ENCODE peak calls at places on chromosomes 2 and 18, in four cellular contexts. One of them, this sample, is unnamed.

GRCh38 chr18:58576641-58577251 is 52.1 kb downstream of the ALPK2 start:
- DNase-seq in spleen: no peak
- DNase-seq in CD8-positive, alpha-beta T cell: no peak
- DNase-seq in transverse colon: no peak
- DNase-seq in this sample: no peak

GRCh38 chr2:43269074-43269572 is 42.7 kb upstream of the ZFP36L2 start:
- DNase-seq in CD8-positive, alpha-beta T cell: no peak
- DNase-seq in transverse colon: peak; percentile 66
- DNase-seq in spleen: peak; percentile 89
- DNase-seq in this sample: no peak

GRCh38 chr2:190927257-190927656 is 46.6 kb downstream of the GLS start:
- DNase-seq in CD8-positive, alpha-beta T cell: no peak
- DNase-seq in transverse colon: no peak
- DNase-seq in spleen: no peak
- DNase-seq in this sample: no peak

GRCh38 chr2:36366491-36367120 is 11.0 kb downstream of the CRIM1 start:
- DNase-seq in CD8-positive, alpha-beta T cell: no peak
- DNase-seq in spleen: no peak
- DNase-seq in transverse colon: no peak
- DNase-seq in this sample: no peak

GRCh38 chr18:49094136-49094535 is 143.4 kb upstream of the SMAD7 start:
- DNase-seq in transverse colon: no peak
- DNase-seq in spleen: no peak
- DNase-seq in CD8-positive, alpha-beta T cell: no peak
- DNase-seq in this sample: no peak

GRCh38 chr18:57737661-57738060 is 65.5 kb downstream of the ATP8B1 start:
- DNase-seq in spleen: no peak
- DNase-seq in transverse colon: peak; percentile 48
- DNase-seq in CD8-positive, alpha-beta T cell: no peak
- DNase-seq in this sample: no peak

GRCh38 chr2:231068525-231069222 is 12.0 kb downstream of the PSMD1 start:
- DNase-seq in transverse colon: no peak
- DNase-seq in spleen: no peak
- DNase-seq in CD8-positive, alpha-beta T cell: no peak
- DNase-seq in this sample: no peak

GRCh38 chr2:48043301-48043700 is 137.0 kb upstream of the FBXO11 start:
- DNase-seq in CD8-positive, alpha-beta T cell: no peak
- DNase-seq in spleen: no peak
- DNase-seq in transverse colon: no peak
- DNase-seq in this sample: no peak

GRCh38 chr18:54717673-54718435 is 110.4 kb upstream of the RAB27B start:
- DNase-seq in CD8-positive, alpha-beta T cell: peak; percentile 30
- DNase-seq in spleen: peak; percentile 81
- DNase-seq in transverse colon: no peak
- DNase-seq in this sample: no peak

GRCh38 chr18:26863122-26863879 is 2.2 kb downstream of the AQP4 start:
- DNase-seq in CD8-positive, alpha-beta T cell: no peak
- DNase-seq in spleen: no peak
- DNase-seq in transverse colon: peak; percentile 74
- DNase-seq in this sample: no peak

GRCh38 chr18:29418136-29418535 is 1241.2 kb upstream of the CDH2 start:
- DNase-seq in CD8-positive, alpha-beta T cell: no peak
- DNase-seq in transverse colon: no peak
- DNase-seq in spleen: no peak
- DNase-seq in this sample: no peak

GRCh38 chr2:212147921-212148513 is 390.6 kb downstream of the ERBB4 start:
- DNase-seq in transverse colon: no peak
- DNase-seq in spleen: no peak
- DNase-seq in CD8-positive, alpha-beta T cell: no peak
- DNase-seq in this sample: no peak

GRCh38 chr2:164456599-164456998 is 164.7 kb downstream of the GRB14 start:
- DNase-seq in CD8-positive, alpha-beta T cell: no peak
- DNase-seq in transverse colon: no peak
- DNase-seq in spleen: no peak
- DNase-seq in this sample: no peak

GRCh38 chr2:166610180-166610919 is 116.3 kb upstream of the SCN7A start:
- DNase-seq in CD8-positive, alpha-beta T cell: peak; percentile 11
- DNase-seq in transverse colon: no peak
- DNase-seq in spleen: peak; percentile 79
- DNase-seq in this sample: no peak

GRCh38 chr2:18889565-18890332 is 300.4 kb upstream of the NT5C1B start:
- DNase-seq in spleen: no peak
- DNase-seq in CD8-positive, alpha-beta T cell: no peak
- DNase-seq in transverse colon: no peak
- DNase-seq in this sample: no peak

GRCh38 chr2:180519276-180519675 is 461.1 kb upstream of the UBE2E3 start:
- DNase-seq in transverse colon: no peak
- DNase-seq in CD8-positive, alpha-beta T cell: no peak
- DNase-seq in spleen: no peak
- DNase-seq in this sample: no peak

GRCh38 chr2:10311736-10312135 is 9.0 kb downstream of the HPCAL1 start:
- DNase-seq in CD8-positive, alpha-beta T cell: no peak
- DNase-seq in transverse colon: no peak
- DNase-seq in spleen: no peak
- DNase-seq in this sample: no peak

GRCh38 chr18:22324191-22325131 is 93.3 kb downstream of the CTAGE1 start:
- DNase-seq in spleen: peak; percentile 82
- DNase-seq in CD8-positive, alpha-beta T cell: peak; percentile 25
- DNase-seq in transverse colon: peak; percentile 59
- DNase-seq in this sample: no peak

GRCh38 chr2:104701471-104701911 is 152.4 kb upstream of the POU3F3 start:
- DNase-seq in spleen: no peak
- DNase-seq in transverse colon: no peak
- DNase-seq in CD8-positive, alpha-beta T cell: no peak
- DNase-seq in this sample: no peak

GRCh38 chr2:101469863-101470262 is 5.0 kb downstream of the RFX8 start:
- DNase-seq in spleen: no peak
- DNase-seq in CD8-positive, alpha-beta T cell: no peak
- DNase-seq in transverse colon: no peak
- DNase-seq in this sample: no peak

GRCh38 chr18:78905334-78905733 is 74.3 kb upstream of the SALL3 start:
- DNase-seq in spleen: no peak
- DNase-seq in CD8-positive, alpha-beta T cell: no peak
- DNase-seq in transverse colon: no peak
- DNase-seq in this sample: peak; percentile 32
- TF ChIP-seq CTCF in spleen: no peak
- TF ChIP-seq CTCF in CD8-positive, alpha-beta T cell: no peak
- TF ChIP-seq CTCF in transverse colon: no peak
- TF ChIP-seq CTCF in this sample: no peak

DNA sequence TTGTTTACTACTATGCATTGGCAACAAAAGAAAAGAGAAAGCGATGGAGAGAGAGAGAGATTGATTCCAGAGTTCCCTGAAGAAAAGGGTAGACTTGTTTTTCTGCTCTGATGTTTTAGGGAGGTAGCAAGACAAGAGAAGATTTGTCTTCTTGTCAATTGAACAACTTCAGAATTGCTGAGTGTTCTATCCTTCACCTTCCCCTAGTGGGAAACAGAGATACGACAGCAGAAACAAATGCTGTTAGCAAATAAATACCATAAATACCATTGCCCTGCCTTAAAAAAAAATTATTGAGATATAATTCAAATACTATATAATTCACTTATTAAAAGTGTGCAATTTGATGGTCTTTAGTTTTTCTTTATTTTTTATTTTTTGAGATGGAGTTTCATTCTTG is 26.2 kb upstream of the CCDC150 start:
- DNase-seq in CD8-positive, alpha-beta T cell: no peak
- DNase-seq in spleen: no peak
- DNase-seq in transverse colon: no peak
- DNase-seq in this sample: no peak
- TF ChIP-seq CTCF in CD8-positive, alpha-beta T cell: no peak
- TF ChIP-seq CTCF in spleen: no peak
- TF ChIP-seq CTCF in transverse colon: no peak
- TF ChIP-seq CTCF in this sample: peak; percentile 26

GRCh38 chr2:125227843-125228392 is 1202.8 kb downstream of the CNTNAP5 start:
- DNase-seq in spleen: no peak
- DNase-seq in CD8-positive, alpha-beta T cell: no peak
- DNase-seq in transverse colon: no peak
- DNase-seq in this sample: no peak
- TF ChIP-seq CTCF in spleen: no peak
- TF ChIP-seq CTCF in CD8-positive, alpha-beta T cell: no peak
- TF ChIP-seq CTCF in transverse colon: no peak
- TF ChIP-seq CTCF in this sample: peak; percentile 32

GRCh38 chr2:85909005-85909404 is 20.2 kb upstream of the ST3GAL5 start:
- DNase-seq in spleen: no peak
- DNase-seq in CD8-positive, alpha-beta T cell: no peak
- DNase-seq in transverse colon: no peak
- DNase-seq in this sample: no peak
- TF ChIP-seq CTCF in spleen: no peak
- TF ChIP-seq CTCF in CD8-positive, alpha-beta T cell: no peak
- TF ChIP-seq CTCF in transverse colon: no peak
- TF ChIP-seq CTCF in this sample: no peak

GRCh38 chr2:141911485-141912066 is 219.2 kb downstream of the LRP1B start:
- DNase-seq in CD8-positive, alpha-beta T cell: no peak
- DNase-seq in transverse colon: no peak
- DNase-seq in spleen: no peak
- DNase-seq in this sample: no peak

GRCh38 chr2:141900826-141901225 is 230.0 kb downstream of the LRP1B start:
- DNase-seq in transverse colon: no peak
- DNase-seq in spleen: no peak
- DNase-seq in CD8-positive, alpha-beta T cell: no peak
- DNase-seq in this sample: no peak

DNA sequence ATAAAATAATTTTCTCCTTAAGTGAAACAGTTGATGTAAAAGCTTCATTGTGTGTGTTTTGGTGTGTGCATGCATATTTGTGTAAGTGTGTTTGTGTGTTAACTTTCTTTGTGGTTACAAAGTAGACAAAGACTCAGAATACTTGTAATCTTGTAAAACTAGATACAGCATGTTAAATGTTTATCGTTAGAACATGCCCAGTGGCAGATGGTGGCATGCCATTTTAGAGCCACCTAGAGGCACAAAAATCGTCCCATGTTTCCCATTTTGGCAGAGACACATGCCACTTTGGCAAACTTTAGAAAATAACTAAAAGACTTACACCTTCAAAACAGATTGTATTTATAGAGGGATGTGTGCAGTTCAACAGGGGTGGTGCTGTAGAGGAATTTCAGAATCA is 224.1 kb downstream of the LRP1B start:
- DNase-seq in CD8-positive, alpha-beta T cell: no peak
- DNase-seq in spleen: no peak
- DNase-seq in transverse colon: no peak
- DNase-seq in this sample: no peak
- TF ChIP-seq CTCF in CD8-positive, alpha-beta T cell: no peak
- TF ChIP-seq CTCF in spleen: no peak
- TF ChIP-seq CTCF in transverse colon: no peak
- TF ChIP-seq CTCF in this sample: peak; percentile 15

GRCh38 chr2:30226144-30227032 is 4.9 kb upstream of the LBH start:
- DNase-seq in transverse colon: no peak
- DNase-seq in spleen: no peak
- DNase-seq in CD8-positive, alpha-beta T cell: peak; percentile 27
- DNase-seq in this sample: no peak
- TF ChIP-seq CTCF in transverse colon: no peak
- TF ChIP-seq CTCF in spleen: no peak
- TF ChIP-seq CTCF in CD8-positive, alpha-beta T cell: no peak
- TF ChIP-seq CTCF in this sample: no peak

GRCh38 chr2:176650101-176650500 is 380.9 kb downstream of the MTX2 start:
- DNase-seq in spleen: no peak
- DNase-seq in transverse colon: no peak
- DNase-seq in CD8-positive, alpha-beta T cell: no peak
- DNase-seq in this sample: no peak
- TF ChIP-seq CTCF in spleen: no peak
- TF ChIP-seq CTCF in transverse colon: no peak
- TF ChIP-seq CTCF in CD8-positive, alpha-beta T cell: peak; percentile 11
- TF ChIP-seq CTCF in this sample: peak; percentile 36

GRCh38 chr2:222311321-222311977 is 12.7 kb upstream of the PAX3 start:
- DNase-seq in transverse colon: no peak
- DNase-seq in CD8-positive, alpha-beta T cell: no peak
- DNase-seq in spleen: peak; percentile 61
- DNase-seq in this sample: no peak

GRCh38 chr2:222309766-222310165 is 11.0 kb upstream of the PAX3 start:
- DNase-seq in transverse colon: no peak
- DNase-seq in CD8-positive, alpha-beta T cell: no peak
- DNase-seq in spleen: no peak
- DNase-seq in this sample: no peak

GRCh38 chr2:222310747-222311320 is 12.0 kb upstream of the PAX3 start:
- DNase-seq in CD8-positive, alpha-beta T cell: no peak
- DNase-seq in spleen: no peak
- DNase-seq in transverse colon: no peak
- DNase-seq in this sample: no peak

GRCh38 chr2:222313816-222314215 is 15.0 kb upstream of the PAX3 start:
- DNase-seq in CD8-positive, alpha-beta T cell: no peak
- DNase-seq in transverse colon: no peak
- DNase-seq in spleen: no peak
- DNase-seq in this sample: no peak

DNA sequence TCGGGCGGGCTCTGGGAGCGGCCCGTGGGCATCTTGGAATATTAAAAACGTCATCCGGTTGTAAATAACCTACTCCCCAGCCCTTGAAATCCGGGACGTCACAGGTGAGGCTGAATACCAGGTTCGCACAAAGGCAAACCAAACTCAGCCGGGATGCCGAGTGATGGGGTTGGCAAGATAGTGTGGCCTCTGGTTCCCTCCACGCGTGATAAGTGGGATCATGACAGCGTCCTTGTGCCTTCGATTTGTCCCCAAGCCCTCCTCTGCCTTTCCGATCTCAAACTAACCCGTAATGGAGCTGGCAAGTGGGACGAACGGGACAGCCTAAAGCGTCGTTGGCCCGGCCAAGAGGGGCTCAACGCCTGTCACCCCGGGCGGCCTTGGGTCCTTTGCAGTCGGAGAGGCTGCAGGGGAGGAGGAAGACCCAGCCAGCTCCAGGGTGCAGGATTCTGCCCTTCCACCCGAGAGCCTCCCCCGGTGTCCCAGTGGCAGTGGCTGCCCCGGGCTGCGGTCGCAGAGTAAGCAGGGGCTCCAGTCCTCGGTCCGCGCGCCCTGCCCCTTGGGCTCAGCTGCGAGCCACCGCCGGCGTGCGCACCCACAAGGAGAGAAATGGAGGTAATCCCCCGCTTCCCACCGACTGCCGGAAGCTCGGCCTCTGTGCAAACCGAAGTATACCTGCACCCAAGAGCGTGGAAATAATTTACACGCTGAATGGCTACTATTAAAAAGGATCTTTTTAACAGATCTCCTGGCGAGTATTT is 13.4 kb upstream of the PAX3 start:
- DNase-seq in spleen: no peak
- DNase-seq in transverse colon: no peak
- DNase-seq in CD8-positive, alpha-beta T cell: no peak
- DNase-seq in this sample: no peak
- TF ChIP-seq CTCF in spleen: no peak
- TF ChIP-seq CTCF in transverse colon: no peak
- TF ChIP-seq CTCF in CD8-positive, alpha-beta T cell: no peak
- TF ChIP-seq CTCF in this sample: no peak